ENCODE peak calls at places on chromosomes 4 and X, in eight cellular contexts. One of them, this sample, is unnamed.

GRCh38 chr4:155042014-155042413 is 166.4 kb upstream of the NPY2R start:
- DNase-seq in tibial nerve: no peak
- DNase-seq in left ventricle myocardium inferior: no peak
- DNase-seq in sigmoid colon: no peak
- DNase-seq in body of pancreas: no peak
- DNase-seq in upper lobe of left lung: no peak
- DNase-seq in H1: no peak
- DNase-seq in IMR-90: no peak
- DNase-seq in this sample: peak; percentile 60

GRCh38 chrX:8090482-8090881 is 80.6 kb downstream of the VCX2 start:
- DNase-seq in tibial nerve: no peak
- DNase-seq in left ventricle myocardium inferior: no peak
- DNase-seq in sigmoid colon: no peak
- DNase-seq in body of pancreas: no peak
- DNase-seq in upper lobe of left lung: no peak
- DNase-seq in H1: no peak
- DNase-seq in IMR-90: no peak
- DNase-seq in this sample: no peak

GRCh38 chrX:104324871-104325585 is 70.3 kb upstream of the ESX1 start:
- DNase-seq in tibial nerve: no peak
- DNase-seq in left ventricle myocardium inferior: no peak
- DNase-seq in sigmoid colon: no peak
- DNase-seq in body of pancreas: no peak
- DNase-seq in upper lobe of left lung: no peak
- DNase-seq in H1: no peak
- DNase-seq in IMR-90: peak; percentile 42
- DNase-seq in this sample: no peak

GRCh38 chr4:90943311-90943710 is 816.1 kb downstream of the CCSER1 start:
- DNase-seq in tibial nerve: no peak
- DNase-seq in left ventricle myocardium inferior: no peak
- DNase-seq in sigmoid colon: no peak
- DNase-seq in body of pancreas: no peak
- DNase-seq in upper lobe of left lung: no peak
- DNase-seq in H1: no peak
- DNase-seq in IMR-90: no peak
- DNase-seq in this sample: no peak

GRCh38 chr4:92035666-92036065 is 268.1 kb upstream of the GRID2 start:
- DNase-seq in tibial nerve: no peak
- DNase-seq in left ventricle myocardium inferior: no peak
- DNase-seq in sigmoid colon: no peak
- DNase-seq in body of pancreas: no peak
- DNase-seq in upper lobe of left lung: no peak
- DNase-seq in H1: no peak
- DNase-seq in IMR-90: peak; percentile 14
- DNase-seq in this sample: peak; percentile 5

GRCh38 chrX:153456161-153456560 is 10.3 kb upstream of the TREX2 start:
- DNase-seq in tibial nerve: no peak
- DNase-seq in left ventricle myocardium inferior: peak; percentile 46
- DNase-seq in sigmoid colon: no peak
- DNase-seq in body of pancreas: no peak
- DNase-seq in upper lobe of left lung: no peak
- DNase-seq in H1: no peak
- DNase-seq in IMR-90: no peak
- DNase-seq in this sample: no peak

GRCh38 chrX:17525762-17526555 is 151.0 kb downstream of the NHS start:
- DNase-seq in tibial nerve: no peak
- DNase-seq in left ventricle myocardium inferior: no peak
- DNase-seq in sigmoid colon: no peak
- DNase-seq in body of pancreas: no peak
- DNase-seq in upper lobe of left lung: no peak
- DNase-seq in H1: no peak
- DNase-seq in IMR-90: peak; percentile 62
- DNase-seq in this sample: no peak

GRCh38 chr4:108060686-108061321 is 71.1 kb downstream of the HADH start:
- DNase-seq in tibial nerve: no peak
- DNase-seq in left ventricle myocardium inferior: no peak
- DNase-seq in sigmoid colon: no peak
- DNase-seq in body of pancreas: no peak
- DNase-seq in upper lobe of left lung: no peak
- DNase-seq in H1: no peak
- DNase-seq in IMR-90: no peak
- DNase-seq in this sample: no peak

GRCh38 chr4:185346975-185347601 is 48.6 kb downstream of the LRP2BP start:
- DNase-seq in tibial nerve: no peak
- DNase-seq in left ventricle myocardium inferior: no peak
- DNase-seq in sigmoid colon: no peak
- DNase-seq in body of pancreas: no peak
- DNase-seq in upper lobe of left lung: no peak
- DNase-seq in H1: no peak
- DNase-seq in IMR-90: peak; percentile 62
- DNase-seq in this sample: no peak

GRCh38 chr4:186714006-186714675 is 9.5 kb downstream of the FAT1 start:
- DNase-seq in tibial nerve: no peak
- DNase-seq in left ventricle myocardium inferior: no peak
- DNase-seq in sigmoid colon: no peak
- DNase-seq in body of pancreas: no peak
- DNase-seq in upper lobe of left lung: peak; percentile 24
- DNase-seq in H1: no peak
- DNase-seq in IMR-90: no peak
- DNase-seq in this sample: no peak

GRCh38 chr4:153206534-153206933 is 2.3 kb downstream of the TRIM2 start:
- DNase-seq in tibial nerve: no peak
- DNase-seq in left ventricle myocardium inferior: no peak
- DNase-seq in sigmoid colon: no peak
- DNase-seq in body of pancreas: no peak
- DNase-seq in upper lobe of left lung: no peak
- DNase-seq in H1: peak; percentile 73
- DNase-seq in IMR-90: no peak
- DNase-seq in this sample: no peak

GRCh38 chr4:187464561-187464960 is 531.0 kb upstream of the ZFP42 start:
- DNase-seq in tibial nerve: no peak
- DNase-seq in left ventricle myocardium inferior: no peak
- DNase-seq in sigmoid colon: no peak
- DNase-seq in body of pancreas: no peak
- DNase-seq in upper lobe of left lung: no peak
- DNase-seq in H1: no peak
- DNase-seq in IMR-90: no peak
- DNase-seq in this sample: no peak

GRCh38 chr4:93879919-93880318 is 51.4 kb downstream of the ATOH1 start:
- DNase-seq in tibial nerve: no peak
- DNase-seq in left ventricle myocardium inferior: no peak
- DNase-seq in sigmoid colon: no peak
- DNase-seq in body of pancreas: no peak
- DNase-seq in upper lobe of left lung: no peak
- DNase-seq in H1: no peak
- DNase-seq in IMR-90: no peak
- DNase-seq in this sample: no peak

GRCh38 chrX:13082286-13083065 is 38.1 kb upstream of the FAM9C start:
- DNase-seq in tibial nerve: no peak
- DNase-seq in left ventricle myocardium inferior: no peak
- DNase-seq in sigmoid colon: no peak
- DNase-seq in body of pancreas: no peak
- DNase-seq in upper lobe of left lung: no peak
- DNase-seq in H1: no peak
- DNase-seq in IMR-90: no peak
- DNase-seq in this sample: no peak

GRCh38 chr4:60780874-60781273 is 419.3 kb upstream of the ADGRL3 start:
- DNase-seq in tibial nerve: no peak
- DNase-seq in left ventricle myocardium inferior: no peak
- DNase-seq in sigmoid colon: no peak
- DNase-seq in body of pancreas: no peak
- DNase-seq in upper lobe of left lung: no peak
- DNase-seq in H1: no peak
- DNase-seq in IMR-90: peak; percentile 50
- DNase-seq in this sample: no peak

GRCh38 chr4:19993222-19993621 is 258.5 kb upstream of the SLIT2 start:
- DNase-seq in tibial nerve: no peak
- DNase-seq in left ventricle myocardium inferior: no peak
- DNase-seq in sigmoid colon: no peak
- DNase-seq in body of pancreas: no peak
- DNase-seq in upper lobe of left lung: no peak
- DNase-seq in H1: no peak
- DNase-seq in IMR-90: no peak
- DNase-seq in this sample: no peak

GRCh38 chr4:17285747-17286146 is 226.1 kb downstream of the QDPR start:
- DNase-seq in tibial nerve: no peak
- DNase-seq in left ventricle myocardium inferior: no peak
- DNase-seq in sigmoid colon: no peak
- DNase-seq in body of pancreas: no peak
- DNase-seq in upper lobe of left lung: no peak
- DNase-seq in H1: no peak
- DNase-seq in IMR-90: no peak
- DNase-seq in this sample: no peak

GRCh38 chr4:121822047-121822446 is 1.6 kb downstream of the CCNA2 start:
- DNase-seq in tibial nerve: no peak
- DNase-seq in left ventricle myocardium inferior: no peak
- DNase-seq in sigmoid colon: no peak
- DNase-seq in body of pancreas: no peak
- DNase-seq in upper lobe of left lung: no peak
- DNase-seq in H1: no peak
- DNase-seq in IMR-90: no peak
- DNase-seq in this sample: no peak

GRCh38 chr4:121822796-121823504 is 733 bp downstream of the CCNA2 start:
- DNase-seq in tibial nerve: no peak
- DNase-seq in left ventricle myocardium inferior: no peak
- DNase-seq in sigmoid colon: peak; percentile 67
- DNase-seq in body of pancreas: peak; percentile 17
- DNase-seq in upper lobe of left lung: no peak
- DNase-seq in H1: no peak
- DNase-seq in IMR-90: no peak
- DNase-seq in this sample: peak; percentile 32

GRCh38 chr4:121823505-121824170 is at the start of gene CCNA2:
- DNase-seq in tibial nerve: peak; percentile 98
- DNase-seq in left ventricle myocardium inferior: peak; percentile 96
- DNase-seq in sigmoid colon: peak; percentile 98
- DNase-seq in body of pancreas: peak; percentile 93
- DNase-seq in upper lobe of left lung: peak; percentile 91
- DNase-seq in H1: peak; percentile 98
- DNase-seq in IMR-90: peak; percentile 96
- DNase-seq in this sample: peak; percentile 98

GRCh38 chr4:121824950-121825349 is 1.3 kb upstream of the CCNA2 start:
- DNase-seq in tibial nerve: no peak
- DNase-seq in left ventricle myocardium inferior: no peak
- DNase-seq in sigmoid colon: no peak
- DNase-seq in body of pancreas: no peak
- DNase-seq in upper lobe of left lung: no peak
- DNase-seq in H1: no peak
- DNase-seq in IMR-90: no peak
- DNase-seq in this sample: no peak

DNA sequence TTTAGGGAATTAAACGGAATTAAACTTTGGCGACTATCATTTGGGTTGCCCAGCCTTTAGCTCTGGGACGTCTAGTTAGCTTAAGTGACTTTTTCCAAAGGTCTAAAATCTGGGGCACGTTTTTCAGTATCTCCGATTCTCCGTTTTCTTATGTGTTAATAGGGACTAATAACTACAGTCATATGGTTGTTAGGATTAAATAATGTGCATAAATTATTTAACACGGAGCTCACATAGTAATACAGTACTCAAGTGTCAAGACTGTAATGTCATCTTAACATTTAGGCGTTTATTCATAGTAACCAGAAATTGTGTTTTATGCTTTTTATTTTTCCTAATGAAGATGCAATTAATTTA is 466 bp upstream of the CCNA2 start:
- DNase-seq in tibial nerve: no peak
- DNase-seq in left ventricle myocardium inferior: no peak
- DNase-seq in sigmoid colon: no peak
- DNase-seq in body of pancreas: no peak
- DNase-seq in upper lobe of left lung: no peak
- DNase-seq in H1: no peak
- DNase-seq in IMR-90: no peak
- DNase-seq in this sample: no peak
- TF ChIP-seq CTCF in tibial nerve: no peak
- TF ChIP-seq CTCF in left ventricle myocardium inferior: no peak
- TF ChIP-seq CTCF in sigmoid colon: no peak
- TF ChIP-seq CTCF in body of pancreas: no peak
- TF ChIP-seq CTCF in upper lobe of left lung: no peak
- TF ChIP-seq CTCF in H1: no peak
- TF ChIP-seq CTCF in IMR-90: no peak
- TF ChIP-seq CTCF in this sample: no peak

GRCh38 chr4:271492-272103 is 33.7 kb downstream of the ZNF732 start:
- DNase-seq in tibial nerve: no peak
- DNase-seq in left ventricle myocardium inferior: no peak
- DNase-seq in sigmoid colon: no peak
- DNase-seq in body of pancreas: no peak
- DNase-seq in upper lobe of left lung: no peak
- DNase-seq in H1: no peak
- DNase-seq in IMR-90: no peak
- DNase-seq in this sample: no peak
- H3K9me3 ChIP-seq in tibial nerve: no peaks in the 10 kb centered on the region
- H3K9me3 ChIP-seq in left ventricle myocardium inferior: peaks cover 100% of the 10 kb centered on the region
- H3K9me3 ChIP-seq in sigmoid colon: peaks cover 80% of the 10 kb centered on the region
- H3K9me3 ChIP-seq in body of pancreas: peaks cover 8% of the 10 kb centered on the region
- H3K9me3 ChIP-seq in upper lobe of left lung: peaks cover 87% of the 10 kb centered on the region
- H3K9me3 ChIP-seq in H1: peaks cover 75% of the 10 kb centered on the region
- H3K9me3 ChIP-seq in IMR-90: peaks cover 22% of the 10 kb centered on the region
- H3K9me3 ChIP-seq in this sample: peaks cover 11% of the 10 kb centered on the region

GRCh38 chrX:128460835-128461234 is 408.6 kb upstream of the ACTRT1 start:
- DNase-seq in tibial nerve: no peak
- DNase-seq in left ventricle myocardium inferior: no peak
- DNase-seq in sigmoid colon: no peak
- DNase-seq in body of pancreas: no peak
- DNase-seq in upper lobe of left lung: no peak
- DNase-seq in H1: no peak
- DNase-seq in IMR-90: no peak
- DNase-seq in this sample: no peak
- TF ChIP-seq CTCF in tibial nerve: no peak
- TF ChIP-seq CTCF in left ventricle myocardium inferior: no peak
- TF ChIP-seq CTCF in sigmoid colon: no peak
- TF ChIP-seq CTCF in body of pancreas: no peak
- TF ChIP-seq CTCF in upper lobe of left lung: no peak
- TF ChIP-seq CTCF in H1: no peak
- TF ChIP-seq CTCF in IMR-90: no peak
- TF ChIP-seq CTCF in this sample: no peak

DNA sequence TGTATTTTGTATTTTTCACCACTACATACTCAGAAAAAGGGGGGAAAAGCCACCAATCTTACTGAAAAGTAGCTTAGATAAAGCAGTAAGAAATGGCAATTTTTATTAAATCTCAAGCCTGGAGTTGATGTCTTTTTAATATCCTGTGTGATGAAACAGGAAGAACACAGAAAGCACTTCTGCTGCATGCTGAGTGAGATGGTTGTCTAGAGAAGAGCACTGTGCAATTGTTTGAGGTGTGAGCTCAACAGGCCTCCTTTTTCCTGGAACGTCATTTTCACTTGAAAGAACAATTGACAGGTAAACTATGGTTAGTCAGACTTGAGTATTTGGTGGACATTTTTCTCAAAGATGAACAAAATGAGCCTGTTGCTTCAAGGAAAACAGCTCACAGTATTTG is 73.9 kb downstream of the RTL5 start:
- DNase-seq in tibial nerve: no peak
- DNase-seq in left ventricle myocardium inferior: no peak
- DNase-seq in sigmoid colon: no peak
- DNase-seq in body of pancreas: no peak
- DNase-seq in upper lobe of left lung: no peak
- DNase-seq in H1: no peak
- DNase-seq in IMR-90: no peak
- DNase-seq in this sample: no peak
- H3K9me3 ChIP-seq in tibial nerve: no peaks in the 10 kb centered on the region
- H3K9me3 ChIP-seq in left ventricle myocardium inferior: no peaks in the 10 kb centered on the region
- H3K9me3 ChIP-seq in sigmoid colon: no peaks in the 10 kb centered on the region
- H3K9me3 ChIP-seq in body of pancreas: no peaks in the 10 kb centered on the region
- H3K9me3 ChIP-seq in upper lobe of left lung: no peaks in the 10 kb centered on the region
- H3K9me3 ChIP-seq in H1: no peaks in the 10 kb centered on the region
- H3K9me3 ChIP-seq in IMR-90: peaks cover 1% of the 10 kb centered on the region
- H3K9me3 ChIP-seq in this sample: no peaks in the 10 kb centered on the region